ENCODE peak calls at places on chromosomes 6 and 20, in five cellular contexts. N, W, I, Y and L are unnamed samples.
A peak's percentile ranks its signal among the peaks of the same experiment; 100 is the strongest.

GRCh38 chr6:130503146-130503545 is 137.3 kb downstream of the TMEM200A start:
- DNase-seq in N (no peak), W (no peak), I (no peak), Y (no peak), L (no peak)

GRCh38 chr20:32144898-32145662 is 35.6 kb downstream of the TM9SF4 start:
- DNase-seq in N (no peak), W (no peak), I (no peak), Y (no peak), L (no peak)

GRCh38 chr6:71197267-71197666 is 91.3 kb upstream of the OGFRL1 start:
- DNase-seq in N (peak; percentile 16), W (no peak), I (no peak), Y (no peak), L (no peak)

GRCh38 chr6:16238057-16238657 is at the start of gene GMPR:
- DNase-seq in N (peak; percentile 81), W (peak; percentile 86), I (peak; percentile 66), Y (peak; percentile 24), L (peak; percentile 55)

GRCh38 chr6:18389479-18389878 is 2.3 kb downstream of the RNF144B start:
- DNase-seq in N (no peak), W (no peak), I (no peak), Y (no peak), L (no peak)

GRCh38 chr20:58006346-58007316 is 221.8 kb downstream of the ANKRD60 start:
- DNase-seq in N (no peak), W (no peak), I (no peak), Y (no peak), L (no peak)

GRCh38 chr6:10413850-10414765 is 766 bp downstream of the TFAP2A start:
- DNase-seq in N (peak; percentile 46), W (no peak), I (peak; percentile 78), Y (no peak), L (no peak)

GRCh38 chr20:21251278-21251677 is 51.9 kb upstream of the XRN2 start:
- DNase-seq in N (no peak), W (no peak), I (no peak), Y (no peak), L (no peak)

GRCh38 chr6:6772751-6773150 is 184.2 kb downstream of the LY86 start:
- DNase-seq in N (no peak), W (no peak), I (peak; percentile 39), Y (no peak), L (no peak)

GRCh38 chr6:38531134-38531533 is 108.6 kb downstream of the BTBD9 start:
- DNase-seq in N (no peak), W (no peak), I (no peak), Y (no peak), L (no peak)

GRCh38 chr20:1663917-1664316 is 6.3 kb upstream of the SIRPG start:
- DNase-seq in N (no peak), W (peak; percentile 74), I (no peak), Y (no peak), L (no peak)

GRCh38 chr20:39036851-39037250 is 74.7 kb downstream of the DHX35 start:
- DNase-seq in N (no peak), W (no peak), I (no peak), Y (no peak), L (no peak)

GRCh38 chr6:29953706-29954105 is 11.4 kb downstream of the HLA-A start:
- DNase-seq in N (no peak), W (no peak), I (peak; percentile 9), Y (no peak), L (no peak)

GRCh38 chr6:133837801-133838349 is 51.0 kb upstream of the TCF21 start:
- DNase-seq in N (peak; percentile 83), W (peak; percentile 51), I (peak; percentile 80), Y (peak; percentile 46), L (peak; percentile 75)

GRCh38 chr6:155170519-155170918 is 93.3 kb upstream of the CLDN20 start:
- DNase-seq in N (no peak), W (no peak), I (no peak), Y (no peak), L (no peak)

GRCh38 chr6:155177369-155177961 is 86.3 kb upstream of the CLDN20 start:
- DNase-seq in N (peak; percentile 87), W (peak; percentile 76), I (peak; percentile 77), Y (peak; percentile 36), L (peak; percentile 44)

GRCh38 chr6:155174576-155175174 is 89.1 kb upstream of the CLDN20 start:
- DNase-seq in N (peak; percentile 89), W (peak; percentile 90), I (peak; percentile 85), Y (peak; percentile 72), L (peak; percentile 79)

GRCh38 chr6:155171109-155171746 is 92.6 kb upstream of the CLDN20 start:
- DNase-seq in N (peak; percentile 25), W (peak; percentile 87), I (no peak), Y (no peak), L (peak; percentile 29)

DNA sequence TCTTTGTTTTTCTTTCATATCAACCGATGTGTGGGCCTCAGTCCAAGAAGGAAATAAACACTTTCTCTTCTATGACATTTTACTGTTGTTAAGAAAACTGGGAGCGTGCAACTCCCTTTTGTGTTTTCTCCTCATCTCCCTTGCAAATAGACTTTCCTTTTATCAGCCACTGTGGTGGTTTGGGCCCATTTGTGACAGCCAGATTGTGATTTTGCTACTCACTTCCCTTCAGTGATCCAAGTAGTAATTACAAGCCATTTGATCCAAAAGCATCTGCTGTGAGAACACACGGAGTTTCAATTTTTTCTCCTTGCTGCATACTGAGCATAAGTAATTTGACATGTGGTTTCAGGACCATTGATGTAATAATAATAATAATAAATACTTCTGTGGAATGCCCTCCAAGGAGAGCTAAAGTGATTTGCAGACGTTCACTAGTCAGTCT is 92.0 kb upstream of the CLDN20 start:
- DNase-seq in N (no peak), W (peak; percentile 42), I (no peak), Y (no peak), L (peak; percentile 35)
- H3K4me3 ChIP-seq in N (no peak overlapping the region), W (peak overlapping the region; percentile 72), I (no peak overlapping the region), Y (no peak overlapping the region), L (no peak overlapping the region)

GRCh38 chr20:33423141-33423834 is 20.3 kb downstream of the SNTA1 start:
- DNase-seq in N (peak; percentile 56), W (no peak), I (no peak), Y (no peak), L (no peak)
- H3K27ac ChIP-seq in N (peak overlapping the region; percentile 65), W (no peak overlapping the region), I (no peak overlapping the region), Y (no peak overlapping the region), L (no peak overlapping the region)

DNA sequence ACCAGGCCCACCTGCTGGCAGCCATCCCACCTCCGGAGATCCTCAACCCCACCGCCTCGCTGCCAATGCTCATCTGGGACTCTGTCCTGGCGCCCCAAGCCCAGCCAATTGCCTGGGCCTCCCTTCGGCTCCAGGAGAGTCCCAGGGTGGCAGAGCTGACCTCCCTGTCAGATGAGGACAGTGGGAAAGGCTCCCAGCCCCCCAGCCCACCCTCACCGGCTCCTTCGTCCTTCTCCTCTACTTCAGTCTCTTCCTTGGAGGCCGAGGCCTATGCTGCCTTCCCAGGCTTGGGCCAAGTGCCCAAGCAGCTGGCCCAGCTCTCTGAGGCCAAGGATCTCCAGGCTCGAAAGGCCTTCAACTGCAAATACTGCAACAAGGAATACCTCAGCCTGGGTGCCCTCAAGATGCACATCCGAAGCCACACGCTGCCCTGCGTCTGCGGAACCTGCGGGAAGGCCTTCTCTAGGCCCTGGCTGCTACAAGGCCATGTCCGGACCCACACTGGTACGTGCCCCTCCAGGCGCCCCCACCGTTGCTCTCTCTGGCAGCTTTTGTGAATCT is 1.1 kb downstream of the SNAI1 start:
- DNase-seq in N (no peak), W (no peak), I (no peak), Y (no peak), L (no peak)
- H3K4me3 ChIP-seq in N (peak overlapping the region; percentile 84), W (no peak overlapping the region), I (peak overlapping the region; percentile 78), Y (peak overlapping the region; percentile 16), L (no peak overlapping the region)

GRCh38 chr6:167966540-167966905 is 30.9 kb upstream of the KIF25 start:
- DNase-seq in N (no peak), W (no peak), I (no peak), Y (no peak), L (no peak)
- H3K27ac ChIP-seq in N (peak overlapping the region; percentile 82), W (no peak overlapping the region), I (no peak overlapping the region), Y (no peak overlapping the region), L (no peak overlapping the region)

GRCh38 chr6:47109281-47109680 is 67.1 kb upstream of the ADGRF1 start:
- DNase-seq in N (no peak), W (no peak), I (no peak), Y (no peak), L (no peak)
- H3K4me3 ChIP-seq in N (no peak overlapping the region), W (no peak overlapping the region), I (no peak overlapping the region), Y (no peak overlapping the region), L (no peak overlapping the region)

GRCh38 chr6:159104163-159104885 is 59.5 kb upstream of the TAGAP start:
- DNase-seq in N (peak; percentile 84), W (peak; percentile 82), I (peak; percentile 83), Y (peak; percentile 45), L (peak; percentile 61)
- H3K27ac ChIP-seq in N (peak overlapping the region; percentile 74), W (peak overlapping the region; percentile 18), I (no peak overlapping the region), Y (no peak overlapping the region), L (no peak overlapping the region)

GRCh38 chr6:89951574-89952360 is 57.5 kb downstream of the GJA10 start:
- DNase-seq in N (peak; percentile 35), W (no peak), I (peak; percentile 62), Y (no peak), L (no peak)
- H3K4me3 ChIP-seq in N (no peak overlapping the region), W (peak overlapping the region; percentile 71), I (no peak overlapping the region), Y (no peak overlapping the region), L (no peak overlapping the region)

DNA sequence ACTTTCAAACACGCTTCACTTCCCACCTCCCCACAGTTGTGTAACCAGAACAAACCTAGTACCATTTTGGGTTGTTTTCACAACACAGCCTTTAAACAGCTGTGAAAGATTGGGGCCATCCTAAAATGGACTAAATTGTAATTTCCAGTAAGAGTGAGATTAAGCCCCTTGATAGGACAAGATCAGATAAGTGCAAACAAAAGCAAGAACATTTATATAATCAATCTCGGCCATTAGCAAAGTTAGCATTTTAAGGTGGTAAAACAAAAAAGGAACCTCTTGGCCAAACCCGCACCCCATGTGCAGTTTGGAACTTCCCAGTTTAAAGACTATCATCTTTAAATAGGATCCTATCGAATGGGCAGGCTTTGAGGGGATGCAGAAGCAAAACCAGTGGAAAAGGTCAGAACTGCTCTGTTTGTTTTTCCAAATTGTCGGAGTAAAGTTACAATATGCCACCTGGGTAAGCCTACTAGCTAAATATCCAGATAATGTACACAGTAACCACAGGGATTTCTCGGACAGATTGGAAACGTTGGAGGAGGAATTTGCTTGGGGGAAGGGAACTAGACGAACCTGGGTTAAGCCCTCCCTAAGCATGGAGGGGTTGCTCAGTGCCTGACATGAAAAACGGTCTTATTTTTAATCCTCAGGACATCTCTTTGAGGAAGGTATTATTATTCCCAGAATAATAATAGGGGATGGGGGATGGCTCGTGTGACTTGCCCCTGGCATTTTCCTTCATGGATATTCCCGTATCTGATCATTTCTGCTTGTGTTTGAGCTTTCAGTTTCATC is 159.8 kb upstream of the SALL4 start:
- DNase-seq in N (no peak), W (no peak), I (peak; percentile 31), Y (no peak), L (no peak)
- H3K27ac ChIP-seq in N (no peak overlapping the region), W (no peak overlapping the region), I (no peak overlapping the region), Y (peak overlapping the region; percentile 19), L (no peak overlapping the region)